ENCODE peak calls at places on chromosomes 11 and 22, in six cellular contexts. One of them, this sample, is unnamed.

GRCh38 chr11:117414724-117415123 is 87.1 kb downstream of the CEP164 start:
- DNase-seq in activated naive CD4-positive, alpha-beta T cell: no peak
- DNase-seq in activated CD4-positive, alpha-beta T cell treated with anti-CD3 and anti-CD28 coated beads, Interleukin-2, amount 50 U/mL, for 1 hour: no peak
- DNase-seq in heart left ventricle: no peak
- DNase-seq in mesenteric fat pad: peak; percentile 74
- DNase-seq in foreskin fibroblast: no peak
- DNase-seq in this sample: no peak

GRCh38 chr11:105838668-105839403 is 183.2 kb downstream of the MSANTD4 start:
- DNase-seq in activated naive CD4-positive, alpha-beta T cell: no peak
- DNase-seq in activated CD4-positive, alpha-beta T cell treated with anti-CD3 and anti-CD28 coated beads, Interleukin-2, amount 50 U/mL, for 1 hour: no peak
- DNase-seq in heart left ventricle: no peak
- DNase-seq in mesenteric fat pad: no peak
- DNase-seq in foreskin fibroblast: peak; percentile 73
- DNase-seq in this sample: no peak

GRCh38 chr11:119720311-119720710 is 8.7 kb downstream of the NECTIN1 start:
- DNase-seq in activated naive CD4-positive, alpha-beta T cell: no peak
- DNase-seq in activated CD4-positive, alpha-beta T cell treated with anti-CD3 and anti-CD28 coated beads, Interleukin-2, amount 50 U/mL, for 1 hour: no peak
- DNase-seq in heart left ventricle: no peak
- DNase-seq in mesenteric fat pad: no peak
- DNase-seq in foreskin fibroblast: no peak
- DNase-seq in this sample: no peak

GRCh38 chr11:16091862-16092261 is 264.5 kb downstream of the SOX6 start:
- DNase-seq in activated naive CD4-positive, alpha-beta T cell: no peak
- DNase-seq in activated CD4-positive, alpha-beta T cell treated with anti-CD3 and anti-CD28 coated beads, Interleukin-2, amount 50 U/mL, for 1 hour: no peak
- DNase-seq in heart left ventricle: no peak
- DNase-seq in mesenteric fat pad: no peak
- DNase-seq in foreskin fibroblast: no peak
- DNase-seq in this sample: no peak

GRCh38 chr11:665062-665706 is 28.1 kb downstream of the DRD4 start:
- DNase-seq in activated naive CD4-positive, alpha-beta T cell: no peak
- DNase-seq in activated CD4-positive, alpha-beta T cell treated with anti-CD3 and anti-CD28 coated beads, Interleukin-2, amount 50 U/mL, for 1 hour: no peak
- DNase-seq in heart left ventricle: no peak
- DNase-seq in mesenteric fat pad: no peak
- DNase-seq in foreskin fibroblast: peak; percentile 27
- DNase-seq in this sample: no peak

GRCh38 chr11:27656320-27656719 is 43.9 kb downstream of the BDNF start:
- DNase-seq in activated naive CD4-positive, alpha-beta T cell: no peak
- DNase-seq in activated CD4-positive, alpha-beta T cell treated with anti-CD3 and anti-CD28 coated beads, Interleukin-2, amount 50 U/mL, for 1 hour: no peak
- DNase-seq in heart left ventricle: no peak
- DNase-seq in mesenteric fat pad: no peak
- DNase-seq in foreskin fibroblast: no peak
- DNase-seq in this sample: no peak

GRCh38 chr22:22928666-22929380 is 41.2 kb downstream of the IGLL5 start:
- DNase-seq in activated naive CD4-positive, alpha-beta T cell: no peak
- DNase-seq in activated CD4-positive, alpha-beta T cell treated with anti-CD3 and anti-CD28 coated beads, Interleukin-2, amount 50 U/mL, for 1 hour: peak; percentile 17
- DNase-seq in heart left ventricle: peak; percentile 43
- DNase-seq in mesenteric fat pad: no peak
- DNase-seq in foreskin fibroblast: peak; percentile 12
- DNase-seq in this sample: no peak

GRCh38 chr11:12606597-12606996 is 67.6 kb upstream of the TEAD1 start:
- DNase-seq in activated naive CD4-positive, alpha-beta T cell: no peak
- DNase-seq in activated CD4-positive, alpha-beta T cell treated with anti-CD3 and anti-CD28 coated beads, Interleukin-2, amount 50 U/mL, for 1 hour: no peak
- DNase-seq in heart left ventricle: no peak
- DNase-seq in mesenteric fat pad: no peak
- DNase-seq in foreskin fibroblast: peak; percentile 79
- DNase-seq in this sample: no peak

GRCh38 chr11:45676522-45677095 is 11.2 kb upstream of the CHST1 start:
- DNase-seq in activated naive CD4-positive, alpha-beta T cell: no peak
- DNase-seq in activated CD4-positive, alpha-beta T cell treated with anti-CD3 and anti-CD28 coated beads, Interleukin-2, amount 50 U/mL, for 1 hour: no peak
- DNase-seq in heart left ventricle: no peak
- DNase-seq in mesenteric fat pad: no peak
- DNase-seq in foreskin fibroblast: no peak
- DNase-seq in this sample: no peak

GRCh38 chr22:35742342-35743100 is 24.8 kb downstream of the APOL5 start:
- DNase-seq in activated naive CD4-positive, alpha-beta T cell: no peak
- DNase-seq in activated CD4-positive, alpha-beta T cell treated with anti-CD3 and anti-CD28 coated beads, Interleukin-2, amount 50 U/mL, for 1 hour: no peak
- DNase-seq in heart left ventricle: no peak
- DNase-seq in mesenteric fat pad: no peak
- DNase-seq in foreskin fibroblast: peak; percentile 81
- DNase-seq in this sample: no peak

GRCh38 chr11:40537734-40538133 is 921.7 kb downstream of the LRRC4C start:
- DNase-seq in activated naive CD4-positive, alpha-beta T cell: no peak
- DNase-seq in activated CD4-positive, alpha-beta T cell treated with anti-CD3 and anti-CD28 coated beads, Interleukin-2, amount 50 U/mL, for 1 hour: no peak
- DNase-seq in heart left ventricle: no peak
- DNase-seq in mesenteric fat pad: no peak
- DNase-seq in foreskin fibroblast: no peak
- DNase-seq in this sample: no peak

GRCh38 chr11:130649749-130650275 is 201.4 kb downstream of the ADAMTS15 start:
- DNase-seq in activated naive CD4-positive, alpha-beta T cell: no peak
- DNase-seq in activated CD4-positive, alpha-beta T cell treated with anti-CD3 and anti-CD28 coated beads, Interleukin-2, amount 50 U/mL, for 1 hour: no peak
- DNase-seq in heart left ventricle: no peak
- DNase-seq in mesenteric fat pad: no peak
- DNase-seq in foreskin fibroblast: no peak
- DNase-seq in this sample: no peak

GRCh38 chr22:45968751-45969413 is 8.1 kb downstream of the WNT7B start:
- DNase-seq in activated naive CD4-positive, alpha-beta T cell: no peak
- DNase-seq in activated CD4-positive, alpha-beta T cell treated with anti-CD3 and anti-CD28 coated beads, Interleukin-2, amount 50 U/mL, for 1 hour: no peak
- DNase-seq in heart left ventricle: no peak
- DNase-seq in mesenteric fat pad: no peak
- DNase-seq in foreskin fibroblast: peak; percentile 44
- DNase-seq in this sample: no peak

GRCh38 chr11:208177-208916 is 839 bp downstream of the RIC8A start:
- DNase-seq in activated naive CD4-positive, alpha-beta T cell: peak; percentile 66
- DNase-seq in activated CD4-positive, alpha-beta T cell treated with anti-CD3 and anti-CD28 coated beads, Interleukin-2, amount 50 U/mL, for 1 hour: peak; percentile 80
- DNase-seq in heart left ventricle: peak; percentile 86
- DNase-seq in mesenteric fat pad: peak; percentile 95
- DNase-seq in foreskin fibroblast: peak; percentile 79
- DNase-seq in this sample: peak; percentile 83

GRCh38 chr22:30423296-30423958 is 2.1 kb upstream of the MTFP1 start:
- DNase-seq in activated naive CD4-positive, alpha-beta T cell: peak; percentile 19
- DNase-seq in activated CD4-positive, alpha-beta T cell treated with anti-CD3 and anti-CD28 coated beads, Interleukin-2, amount 50 U/mL, for 1 hour: peak; percentile 41
- DNase-seq in heart left ventricle: no peak
- DNase-seq in mesenteric fat pad: peak; percentile 92
- DNase-seq in foreskin fibroblast: no peak
- DNase-seq in this sample: peak; percentile 27

GRCh38 chr11:15146271-15147003 is 31.7 kb downstream of the INSC start:
- DNase-seq in activated naive CD4-positive, alpha-beta T cell: no peak
- DNase-seq in activated CD4-positive, alpha-beta T cell treated with anti-CD3 and anti-CD28 coated beads, Interleukin-2, amount 50 U/mL, for 1 hour: no peak
- DNase-seq in heart left ventricle: no peak
- DNase-seq in mesenteric fat pad: no peak
- DNase-seq in foreskin fibroblast: peak; percentile 56
- DNase-seq in this sample: no peak

GRCh38 chr22:40960137-40960536 is 9.0 kb downstream of the RBX1 start:
- DNase-seq in activated naive CD4-positive, alpha-beta T cell: no peak
- DNase-seq in activated CD4-positive, alpha-beta T cell treated with anti-CD3 and anti-CD28 coated beads, Interleukin-2, amount 50 U/mL, for 1 hour: no peak
- DNase-seq in heart left ventricle: no peak
- DNase-seq in mesenteric fat pad: peak; percentile 11
- DNase-seq in foreskin fibroblast: no peak
- DNase-seq in this sample: no peak

GRCh38 chr11:74687237-74688005 is 43.8 kb downstream of the CHRDL2 start:
- DNase-seq in activated naive CD4-positive, alpha-beta T cell: no peak
- DNase-seq in activated CD4-positive, alpha-beta T cell treated with anti-CD3 and anti-CD28 coated beads, Interleukin-2, amount 50 U/mL, for 1 hour: no peak
- DNase-seq in heart left ventricle: no peak
- DNase-seq in mesenteric fat pad: no peak
- DNase-seq in foreskin fibroblast: no peak
- DNase-seq in this sample: no peak

GRCh38 chr11:46112961-46113617 is 8.2 kb downstream of the PHF21A start:
- DNase-seq in activated naive CD4-positive, alpha-beta T cell: no peak
- DNase-seq in activated CD4-positive, alpha-beta T cell treated with anti-CD3 and anti-CD28 coated beads, Interleukin-2, amount 50 U/mL, for 1 hour: no peak
- DNase-seq in heart left ventricle: no peak
- DNase-seq in mesenteric fat pad: no peak
- DNase-seq in foreskin fibroblast: peak; percentile 16
- DNase-seq in this sample: no peak

GRCh38 chr22:36288571-36289405 is 35.9 kb downstream of the APOL1 start:
- DNase-seq in activated naive CD4-positive, alpha-beta T cell: no peak
- DNase-seq in activated CD4-positive, alpha-beta T cell treated with anti-CD3 and anti-CD28 coated beads, Interleukin-2, amount 50 U/mL, for 1 hour: no peak
- DNase-seq in heart left ventricle: no peak
- DNase-seq in mesenteric fat pad: no peak
- DNase-seq in foreskin fibroblast: no peak
- DNase-seq in this sample: no peak

GRCh38 chr22:24471570-24471969 is 23.6 kb upstream of the UPB1 start:
- DNase-seq in activated naive CD4-positive, alpha-beta T cell: no peak
- DNase-seq in activated CD4-positive, alpha-beta T cell treated with anti-CD3 and anti-CD28 coated beads, Interleukin-2, amount 50 U/mL, for 1 hour: no peak
- DNase-seq in heart left ventricle: peak; percentile 79
- DNase-seq in mesenteric fat pad: no peak
- DNase-seq in foreskin fibroblast: no peak
- DNase-seq in this sample: no peak

GRCh38 chr11:76206327-76207081 is at the start of gene WNT11:
- DNase-seq in activated naive CD4-positive, alpha-beta T cell: no peak
- DNase-seq in activated CD4-positive, alpha-beta T cell treated with anti-CD3 and anti-CD28 coated beads, Interleukin-2, amount 50 U/mL, for 1 hour: peak; percentile 30
- DNase-seq in heart left ventricle: peak; percentile 66
- DNase-seq in mesenteric fat pad: no peak
- DNase-seq in foreskin fibroblast: no peak
- DNase-seq in this sample: peak; percentile 34

GRCh38 chr11:3808846-3809623 is 675 bp downstream of the PGAP2 start:
- DNase-seq in activated naive CD4-positive, alpha-beta T cell: no peak
- DNase-seq in activated CD4-positive, alpha-beta T cell treated with anti-CD3 and anti-CD28 coated beads, Interleukin-2, amount 50 U/mL, for 1 hour: peak; percentile 46
- DNase-seq in heart left ventricle: no peak
- DNase-seq in mesenteric fat pad: no peak
- DNase-seq in foreskin fibroblast: peak; percentile 55
- DNase-seq in this sample: peak; percentile 22

GRCh38 chr22:24482586-24482985 is 12.5 kb upstream of the UPB1 start:
- DNase-seq in activated naive CD4-positive, alpha-beta T cell: no peak
- DNase-seq in activated CD4-positive, alpha-beta T cell treated with anti-CD3 and anti-CD28 coated beads, Interleukin-2, amount 50 U/mL, for 1 hour: no peak
- DNase-seq in heart left ventricle: no peak
- DNase-seq in mesenteric fat pad: no peak
- DNase-seq in foreskin fibroblast: peak; percentile 26
- DNase-seq in this sample: no peak

GRCh38 chr11:111797145-111797581 is 31.0 kb upstream of the PPP2R1B start:
- DNase-seq in activated naive CD4-positive, alpha-beta T cell: no peak
- DNase-seq in activated CD4-positive, alpha-beta T cell treated with anti-CD3 and anti-CD28 coated beads, Interleukin-2, amount 50 U/mL, for 1 hour: no peak
- DNase-seq in heart left ventricle: no peak
- DNase-seq in mesenteric fat pad: no peak
- DNase-seq in foreskin fibroblast: peak; percentile 63
- DNase-seq in this sample: no peak

GRCh38 chr11:126186031-126186698 is 25.3 kb downstream of the RPUSD4 start:
- DNase-seq in activated naive CD4-positive, alpha-beta T cell: no peak
- DNase-seq in activated CD4-positive, alpha-beta T cell treated with anti-CD3 and anti-CD28 coated beads, Interleukin-2, amount 50 U/mL, for 1 hour: no peak
- DNase-seq in heart left ventricle: peak; percentile 38
- DNase-seq in mesenteric fat pad: no peak
- DNase-seq in foreskin fibroblast: no peak
- DNase-seq in this sample: no peak

GRCh38 chr11:122365545-122366380 is 249.7 kb upstream of the BLID start:
- DNase-seq in activated naive CD4-positive, alpha-beta T cell: no peak
- DNase-seq in activated CD4-positive, alpha-beta T cell treated with anti-CD3 and anti-CD28 coated beads, Interleukin-2, amount 50 U/mL, for 1 hour: no peak
- DNase-seq in heart left ventricle: no peak
- DNase-seq in mesenteric fat pad: no peak
- DNase-seq in foreskin fibroblast: no peak
- DNase-seq in this sample: no peak